ENCODE peak calls at places on chromosomes 6 and 20, in four cellular contexts. Y, G, C and U are unnamed samples.

GRCh38 chr6:139037490-139037889 is 8.9 kb downstream of the ABRACL start:
- DNase-seq in G (peak; percentile 79), C (no peak), Y (no peak), U (no peak)

GRCh38 chr20:25859649-25860530 is 163.2 kb upstream of the ZNF337 start:
- DNase-seq in C (no peak), G (no peak), Y (peak; percentile 53), U (peak; percentile 25)

GRCh38 chr6:105038259-105038658 is 81.4 kb downstream of the LIN28B start:
- DNase-seq in G (no peak), C (no peak), Y (peak; percentile 6), U (no peak)

GRCh38 chr6:137942736-137943135 is 75.7 kb downstream of the TNFAIP3 start:
- DNase-seq in Y (no peak), C (no peak), G (no peak), U (no peak)

GRCh38 chr20:63312690-63313348 is 19.8 kb downstream of the COL20A1 start:
- DNase-seq in G (peak; percentile 49), C (no peak), Y (no peak), U (no peak)

GRCh38 chr20:56439784-56440291 is 27.8 kb downstream of the CASS4 start:
- DNase-seq in C (no peak), Y (no peak), G (peak; percentile 100), U (no peak)

GRCh38 chr20:64058536-64058935 is 4.5 kb upstream of the TCEA2 start:
- DNase-seq in Y (no peak), C (no peak), G (peak; percentile 64), U (no peak)

GRCh38 chr6:6952484-6952883 is 155.3 kb upstream of the RREB1 start:
- DNase-seq in Y (no peak), G (no peak), C (no peak), U (no peak)

GRCh38 chr20:24779166-24779565 is 169.9 kb upstream of the CST7 start:
- DNase-seq in Y (no peak), G (no peak), C (no peak), U (no peak)

GRCh38 chr6:129842137-129842536 is 19.0 kb downstream of the TMEM244 start:
- DNase-seq in Y (no peak), G (no peak), C (no peak), U (no peak)

GRCh38 chr6:169420912-169421543 is 167.4 kb upstream of the THBS2 start:
- DNase-seq in C (no peak), Y (no peak), G (peak; percentile 18), U (peak; percentile 77)

GRCh38 chr6:19838442-19839236 is 1.5 kb downstream of the ID4 start:
- DNase-seq in C (no peak), Y (peak; percentile 27), G (peak; percentile 11), U (no peak)

GRCh38 chr6:9250852-9251251 is 815.5 kb upstream of the SLC35B3 start:
- DNase-seq in G (peak; percentile 53), Y (peak; percentile 64), C (no peak), U (peak; percentile 4)

GRCh38 chr6:169529931-169530761 is 171.7 kb downstream of the WDR27 start:
- DNase-seq in Y (peak; percentile 39), G (peak; percentile 80), C (no peak), U (no peak)

GRCh38 chr6:25934735-25935313 is 4.3 kb upstream of the SLC17A2 start:
- DNase-seq in C (no peak), G (no peak), Y (no peak), U (no peak)

GRCh38 chr6:75418233-75418632 is 75.4 kb downstream of the FILIP1 start:
- DNase-seq in G (no peak), Y (peak; percentile 91), C (no peak), U (no peak)

DNA sequence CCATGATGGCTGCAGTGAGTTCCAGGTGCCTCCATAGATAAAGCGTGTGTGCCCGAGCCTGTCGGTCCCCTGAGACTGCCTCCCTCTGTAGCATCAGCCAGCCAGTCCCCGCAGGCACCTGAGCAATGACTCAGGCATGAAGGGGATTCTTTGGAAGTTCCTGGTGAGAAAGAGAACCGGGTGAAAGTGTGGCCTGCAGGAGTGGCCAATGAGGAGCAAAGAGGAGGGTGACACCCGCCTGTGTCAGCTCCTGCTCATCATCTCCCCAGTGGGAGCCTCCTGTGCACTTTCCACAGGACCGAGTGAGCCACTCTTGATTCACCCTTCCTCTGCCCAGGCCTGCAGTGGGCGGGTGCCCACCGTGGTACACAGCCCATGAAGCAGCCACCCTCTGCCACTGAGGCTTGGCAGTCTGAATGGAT is 71.2 kb upstream of the PTPN1 start:
- DNase-seq in Y (peak; percentile 87), C (no peak), G (peak; percentile 91), U (no peak)
- TF ChIP-seq ELK1 in Y (no peak), C (no peak), G (no peak), U (no peak)

GRCh38 chr6:101614774-101615173 is 221.3 kb downstream of the GRIK2 start:
- DNase-seq in G (peak; percentile 87), Y (peak; percentile 4), C (no peak), U (no peak)
- TF ChIP-seq ELK1 in G (no peak), Y (no peak), C (no peak), U (no peak)

GRCh38 chr6:117540670-117541069 is 58.2 kb downstream of the DCBLD1 start:
- DNase-seq in C (no peak), G (peak; percentile 31), Y (peak; percentile 56), U (no peak)

GRCh38 chr6:117538615-117539014 is 56.1 kb downstream of the DCBLD1 start:
- DNase-seq in C (no peak), Y (no peak), G (no peak), U (no peak)

GRCh38 chr6:117534974-117535373 is 52.5 kb downstream of the DCBLD1 start:
- DNase-seq in G (no peak), Y (no peak), C (no peak), U (no peak)

GRCh38 chr6:117533775-117534174 is 51.3 kb downstream of the DCBLD1 start:
- DNase-seq in C (no peak), G (no peak), Y (no peak), U (no peak)

DNA sequence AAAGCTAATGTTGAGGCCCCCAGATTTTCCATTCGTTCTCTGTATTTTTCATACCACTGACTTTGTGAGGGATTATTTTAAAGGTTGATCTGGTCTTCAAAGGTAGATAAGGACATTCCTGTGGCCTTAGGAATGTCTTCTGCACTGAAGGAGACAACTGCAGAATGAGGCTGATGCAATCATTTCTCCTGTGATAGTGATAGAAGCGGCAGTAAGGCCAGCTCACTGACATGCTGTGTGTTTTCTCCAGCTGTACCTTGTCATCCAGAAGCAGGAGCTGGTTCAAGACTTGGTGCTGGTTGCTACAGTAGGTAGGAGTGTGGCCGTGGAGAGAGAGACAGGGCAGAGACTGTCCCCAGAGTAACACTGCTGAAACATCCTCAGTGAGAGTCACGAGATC is 53.8 kb downstream of the DCBLD1 start:
- DNase-seq in Y (no peak), C (no peak), G (peak; percentile 66), U (no peak)
- TF ChIP-seq ELK1 in Y (no peak), C (no peak), G (no peak), U (no peak)

DNA sequence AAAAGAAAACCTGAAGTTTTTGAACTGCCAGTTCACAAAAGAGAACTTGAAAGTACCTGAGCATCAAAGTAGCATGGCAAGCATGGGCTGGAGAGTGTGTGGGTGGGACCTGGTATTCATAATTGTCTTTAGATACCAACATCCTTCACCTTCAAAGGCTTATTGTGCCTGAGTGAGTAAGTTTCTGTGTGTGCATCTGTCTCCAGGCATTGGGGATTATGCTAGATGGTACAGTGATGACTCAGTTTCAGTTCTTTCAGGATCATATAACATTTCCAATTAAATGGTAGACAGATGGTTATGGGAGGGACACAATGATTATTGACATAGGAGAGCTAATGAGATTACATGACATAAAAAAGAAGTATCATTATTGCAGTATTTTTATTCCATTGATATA is 238.5 kb downstream of the ZFAND3 start:
- DNase-seq in Y (no peak), G (peak; percentile 78), C (peak; percentile 20), U (no peak)
- TF ChIP-seq ELK1 in Y (no peak), G (no peak), C (no peak), U (no peak)

GRCh38 chr20:57552471-57552870 is 8.4 kb upstream of the PCK1 start:
- DNase-seq in Y (no peak), C (no peak), G (no peak), U (no peak)

GRCh38 chr20:57547250-57547649 is 13.7 kb upstream of the PCK1 start:
- DNase-seq in G (peak; percentile 13), Y (peak; percentile 34), C (no peak), U (no peak)

GRCh38 chr20:57545927-57546662 is 14.8 kb upstream of the PCK1 start:
- DNase-seq in C (no peak), G (no peak), Y (no peak), U (no peak)

GRCh38 chr20:57544838-57545564 is 15.9 kb upstream of the PCK1 start:
- DNase-seq in G (no peak), C (no peak), Y (no peak), U (no peak)

GRCh38 chr20:57548177-57549058 is 12.5 kb upstream of the PCK1 start:
- DNase-seq in Y (no peak), G (no peak), C (no peak), U (no peak)
- TF ChIP-seq ELK1 in Y (no peak), G (no peak), C (no peak), U (no peak)

GRCh38 chr6:3321042-3321441 is 62.3 kb downstream of the PSMG4 start:
- DNase-seq in Y (no peak), C (no peak), G (no peak), U (no peak)
- TF ChIP-seq ELK1 in Y (no peak), C (no peak), G (no peak), U (no peak)